ENCODE peak calls at places on chromosomes 7 and 10, in eight cellular contexts. T is mammary epithelial cell, Z is colonic mucosa, I is ascending aorta, F is Panc1, O is neural progenitor cell, D is fibroblast of pulmonary artery, K is IMR-90. S is an unnamed sample.

GRCh38 chr10:110774069-110775021 is 97.4 kb upstream of the PDCD4 start:
- DNase-seq in Z (no peak), O (no peak), F (peak), K (peak), T (peak), D (peak), I (no peak), S (peak)

GRCh38 chr7:18655506-18655905 is 160.0 kb downstream of the HDAC9 start:
- DNase-seq in I (no peak), Z (no peak), F (no peak), K (peak), D (no peak), O (no peak), T (no peak), S (no peak)

GRCh38 chr7:43727003-43727402 is 2.3 kb downstream of the COA1 start:
- DNase-seq in K (no peak), F (no peak), T (no peak), O (no peak), D (no peak), I (no peak), Z (no peak), S (no peak)

GRCh38 chr10:103543617-103544525 is 50.4 kb downstream of the NEURL1 start:
- DNase-seq in D (no peak), F (no peak), K (no peak), O (no peak), Z (no peak), I (no peak), T (no peak), S (no peak)

GRCh38 chr7:152081088-152081487 is 55.6 kb downstream of the GALNT11 start:
- DNase-seq in F (no peak), I (no peak), T (peak), O (peak), D (no peak), K (no peak), Z (no peak), S (no peak)

GRCh38 chr10:69279110-69279509 is 814 bp downstream of the HK1 start:
- DNase-seq in I (no peak), D (no peak), F (no peak), O (no peak), Z (no peak), K (no peak), T (no peak), S (no peak)

GRCh38 chr10:48309711-48310226 is 3.3 kb downstream of the MAPK8 start:
- DNase-seq in I (no peak), Z (no peak), K (peak), T (peak), D (peak), F (peak), O (peak), S (peak)

GRCh38 chr7:98399903-98400537 is 870 bp downstream of the BAIAP2L1 start:
- DNase-seq in O (peak), F (no peak), T (peak), D (peak), I (no peak), K (peak), Z (no peak), S (peak)

GRCh38 chr7:135944753-135945152 is 32.4 kb downstream of the MTPN start:
- DNase-seq in T (no peak), D (no peak), I (no peak), F (no peak), Z (no peak), O (no peak), K (no peak), S (no peak)

GRCh38 chr10:62093863-62094291 is 174.8 kb downstream of the RTKN2 start:
- DNase-seq in F (no peak), O (no peak), T (peak), K (peak), D (peak), I (no peak), Z (peak), S (peak)

GRCh38 chr10:5959581-5960069 is 17.7 kb downstream of the IL15RA start:
- DNase-seq in O (no peak), K (no peak), F (no peak), T (no peak), Z (no peak), D (no peak), I (no peak), S (no peak)

GRCh38 chr10:35635576-35635975 is 6.5 kb downstream of the FZD8 start:
- DNase-seq in K (peak), I (no peak), F (peak), D (peak), T (peak), Z (peak), O (peak), S (peak)

GRCh38 chr10:75037171-75038153 is 74.0 kb upstream of the SAMD8 start:
- DNase-seq in Z (no peak), O (no peak), T (no peak), K (no peak), F (no peak), D (no peak), I (no peak), S (no peak)

GRCh38 chr7:7731732-7732131 is 13.3 kb upstream of the RPA3 start:
- DNase-seq in I (no peak), D (no peak), K (no peak), F (no peak), Z (no peak), T (no peak), O (no peak), S (no peak)

GRCh38 chr7:77532247-77532646 is 4.8 kb upstream of the PTPN12 start:
- DNase-seq in K (no peak), Z (no peak), O (no peak), T (no peak), I (no peak), F (no peak), D (no peak), S (no peak)

GRCh38 chr10:96708456-96708855 is 11.9 kb downstream of the PIK3AP1 start:
- DNase-seq in O (no peak), T (no peak), Z (no peak), F (no peak), I (no peak), D (no peak), K (no peak), S (no peak)

GRCh38 chr7:605661-606450 is 86.2 kb upstream of the PDGFA start:
- DNase-seq in T (no peak), O (no peak), I (no peak), D (no peak), F (no peak), Z (no peak), K (no peak), S (no peak)

GRCh38 chr7:128846781-128847444 is 15.7 kb upstream of the ATP6V1F start:
- DNase-seq in I (no peak), Z (no peak), O (no peak), T (no peak), K (no peak), D (no peak), F (no peak), S (no peak)

GRCh38 chr7:12257582-12257981 is 46.5 kb downstream of the TMEM106B start:
- DNase-seq in O (no peak), I (no peak), T (no peak), D (peak), Z (no peak), F (no peak), K (peak), S (peak)

GRCh38 chr10:118455181-118455695 is 113.1 kb upstream of the FAM204A start:
- DNase-seq in T (no peak), D (no peak), F (no peak), O (no peak), I (no peak), Z (no peak), K (no peak), S (no peak)

GRCh38 chr10:110511734-110512449 is 14.2 kb downstream of the DUSP5 start:
- DNase-seq in I (no peak), T (no peak), F (no peak), D (peak), O (no peak), Z (no peak), K (no peak), S (peak)

GRCh38 chr10:99799613-99800012 is 17.2 kb downstream of the ABCC2 start:
- DNase-seq in Z (no peak), K (no peak), O (no peak), T (no peak), I (no peak), F (no peak), D (no peak), S (no peak)

GRCh38 chr7:33970566-33970965 is 65.2 kb downstream of the BMPER start:
- DNase-seq in F (no peak), Z (no peak), T (no peak), D (no peak), K (no peak), O (no peak), I (no peak), S (no peak)

GRCh38 chr10:20954519-20954918 is 57.4 kb upstream of the NEBL start:
- DNase-seq in I (no peak), D (no peak), K (no peak), O (peak), F (no peak), Z (no peak), T (no peak), S (no peak)

GRCh38 chr10:101001225-101002035 is 1.8 kb downstream of the LZTS2 start:
- DNase-seq in D (peak), T (peak), Z (peak), K (peak), I (peak), O (peak), F (no peak), S (peak)

GRCh38 chr7:135755351-135755753 is 6.7 kb upstream of the FAM180A start:
- DNase-seq in O (no peak), K (no peak), D (no peak), I (peak), F (no peak), Z (no peak), T (no peak), S (no peak)

GRCh38 chr7:33906697-33907096 is 1.4 kb downstream of the BMPER start:
- DNase-seq in F (no peak), Z (no peak), O (no peak), I (no peak), D (no peak), T (no peak), K (no peak), S (no peak)

GRCh38 chr7:152881893-152882292 is 122.3 kb downstream of the ACTR3B start:
- DNase-seq in F (no peak), Z (no peak), O (no peak), T (no peak), D (no peak), K (no peak), I (no peak), S (no peak)

GRCh38 chr7:36072620-36073019 is 80.4 kb upstream of the EEPD1 start:
- DNase-seq in Z (no peak), O (no peak), F (no peak), K (no peak), I (no peak), T (no peak), D (no peak), S (no peak)

GRCh38 chr7:25863727-25864116 is 288.3 kb upstream of the NFE2L3 start:
- DNase-seq in K (no peak), T (no peak), O (no peak), F (no peak), Z (no peak), D (no peak), I (no peak), S (no peak)

GRCh38 chr7:25861704-25862253 is 290.2 kb upstream of the NFE2L3 start:
- DNase-seq in O (no peak), D (no peak), F (no peak), K (no peak), Z (no peak), I (no peak), T (no peak), S (no peak)

GRCh38 chr7:25860882-25861228 is 291.1 kb upstream of the NFE2L3 start:
- DNase-seq in F (no peak), Z (no peak), K (no peak), T (no peak), D (no peak), I (no peak), O (no peak), S (no peak)

GRCh38 chr7:25862993-25863726 is 288.8 kb upstream of the NFE2L3 start:
- DNase-seq in F (no peak), K (no peak), O (no peak), Z (no peak), T (no peak), D (no peak), I (no peak), S (peak)

GRCh38 chr7:25862254-25862992 is 289.6 kb upstream of the NFE2L3 start:
- DNase-seq in Z (peak), K (peak), I (peak), T (peak), F (peak), D (peak), O (peak), S (peak)
- H3K4me3 ChIP-seq in Z (no peak), K (no peak), I (peak), T (no peak), F (peak), D (peak), O (no peak), S (peak)

GRCh38 chr7:149278396-149278795 is 16.4 kb downstream of the ZNF783 start:
- DNase-seq in I (no peak), T (no peak), F (no peak), K (no peak), D (no peak), O (no peak), Z (no peak), S (no peak)
- TF ChIP-seq CTCF in I (no peak), T (no peak), F (no peak), K (no peak), D (no peak), O (no peak), Z (no peak), S (no peak)

DNA sequence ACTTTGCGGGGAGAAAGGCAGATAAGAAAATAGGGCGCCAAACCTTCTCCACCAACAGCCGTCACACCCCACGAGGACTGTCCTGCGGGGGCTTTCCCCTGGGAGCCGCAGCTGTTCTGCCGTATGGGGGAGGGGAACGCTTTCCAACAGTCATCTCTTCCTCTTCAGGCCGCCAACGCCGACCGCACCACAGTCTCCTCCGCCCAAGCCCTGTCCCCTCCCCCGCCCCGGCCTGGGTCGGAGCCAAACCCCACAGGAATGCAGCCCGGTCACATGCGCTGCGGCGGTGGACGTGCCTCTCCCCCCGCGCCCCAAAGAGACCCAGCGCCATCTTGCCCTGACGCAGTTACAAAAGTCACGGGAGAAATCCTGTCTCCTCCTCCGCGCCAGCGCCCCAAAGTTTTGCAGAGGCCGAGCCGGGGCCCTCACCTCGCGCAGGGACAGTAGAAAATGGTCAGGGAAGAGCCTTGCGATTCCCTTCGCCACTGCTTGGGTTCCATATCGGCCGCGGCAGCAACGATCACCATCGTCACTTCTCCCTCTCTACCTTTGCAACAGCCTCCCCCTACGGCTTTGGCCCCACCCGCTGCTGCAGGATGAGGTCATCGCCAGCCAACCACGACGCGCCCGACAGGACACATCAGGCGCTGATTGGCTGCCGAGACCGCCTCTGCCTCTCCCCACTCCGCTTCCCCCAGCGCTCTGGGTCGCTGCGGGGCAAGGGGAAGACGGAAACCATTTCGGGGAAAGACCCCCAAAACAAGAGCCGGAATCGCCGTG is 1.3 kb upstream of the KMT2E start:
- DNase-seq in Z (peak), O (peak), I (peak), F (peak), T (peak), K (peak), D (peak), S (peak)
- H3K4me3 ChIP-seq in Z (peak), O (peak), I (peak), F (peak), T (peak), K (peak), D (peak), S (peak)

GRCh38 chr10:14146005-14146404 is 184.7 kb downstream of the FRMD4A start:
- DNase-seq in D (peak), K (peak), O (no peak), T (no peak), F (no peak), I (no peak), Z (no peak), S (peak)
- TF ChIP-seq CTCF in D (no peak), K (no peak), O (no peak), T (no peak), F (no peak), I (no peak), Z (no peak), S (no peak)

GRCh38 chr10:42513921-42514320 is 124.4 kb downstream of the ZNF33B start:
- DNase-seq in F (no peak), T (no peak), Z (no peak), O (no peak), I (no peak), D (no peak), K (no peak), S (no peak)

GRCh38 chr10:42519761-42520460 is 118.5 kb downstream of the ZNF33B start:
- DNase-seq in F (no peak), I (no peak), Z (no peak), K (no peak), D (peak), T (no peak), O (no peak), S (peak)

GRCh38 chr10:42523098-42523497 is 115.3 kb downstream of the ZNF33B start:
- DNase-seq in O (no peak), T (no peak), F (no peak), D (no peak), Z (no peak), I (no peak), K (no peak), S (no peak)

DNA sequence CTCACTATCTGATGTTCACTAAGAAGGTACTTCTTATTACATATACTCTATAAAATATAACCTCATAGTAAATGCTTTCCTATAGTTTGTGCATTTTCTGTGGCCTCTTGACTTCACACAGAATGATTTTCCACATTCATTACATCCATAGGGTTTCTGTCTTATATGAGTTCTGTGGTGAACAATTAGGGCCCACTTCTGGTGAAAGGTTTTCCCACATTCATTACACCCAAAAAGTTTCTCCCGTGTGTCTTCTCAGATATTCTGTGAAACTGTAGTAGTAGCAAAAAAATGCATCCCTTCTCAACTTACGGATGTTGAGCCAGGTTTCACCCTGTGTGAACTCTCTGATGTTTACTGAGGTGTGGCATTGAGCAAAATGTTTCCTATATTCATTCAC is 119.3 kb downstream of the ZNF33B start:
- DNase-seq in O (no peak), I (no peak), K (no peak), F (no peak), D (no peak), Z (no peak), T (no peak), S (no peak)
- H3K4me3 ChIP-seq in O (no peak), I (no peak), K (no peak), F (no peak), D (no peak), Z (no peak), T (no peak), S (no peak)

GRCh38 chr10:116690356-116691078 is 51.8 kb downstream of the HSPA12A start:
- DNase-seq in I (no peak), F (no peak), O (peak), Z (no peak), K (peak), D (peak), T (no peak), S (peak)
- TF ChIP-seq CTCF in I (peak), F (peak), O (peak), Z (no peak), K (peak), D (peak), T (no peak), S (peak)